ENCODE peak calls at places on chromosomes 6 and 20, in six cellular contexts. One of them, this sample, is unnamed.

GRCh38 chr6:164098857-164099534 is 684.5 kb downstream of the QKI start:
- DNase-seq in activated CD4-positive, alpha-beta T cell treated with anti-CD3 and anti-CD28 coated beads, Interleukin-2, amount 10 ng/mL, durations not matched to agents 7 days and 5 days: no peak
- DNase-seq in stimulated activated naive CD8-positive, alpha-beta T cell treated with anti-CD3 and anti-CD28 coated beads, Interleukin-15, amount 100 ng/mL, for 72 hours: no peak
- DNase-seq in T-helper 2 cell: no peak
- DNase-seq in ACHN: no peak
- DNase-seq in activated T-helper 1 cell treated with anti-CD3 and anti-CD28 coated beads, Interleukin-2, amount 50 U/mL, for 16 hours: no peak
- DNase-seq in this sample: peak

GRCh38 chr6:149636116-149636515 is 12.4 kb downstream of the KATNA1 start:
- DNase-seq in activated CD4-positive, alpha-beta T cell treated with anti-CD3 and anti-CD28 coated beads, Interleukin-2, amount 10 ng/mL, durations not matched to agents 7 days and 5 days: no peak
- DNase-seq in ACHN: peak
- DNase-seq in activated T-helper 1 cell treated with anti-CD3 and anti-CD28 coated beads, Interleukin-2, amount 50 U/mL, for 16 hours: no peak
- DNase-seq in T-helper 2 cell: no peak
- DNase-seq in stimulated activated naive CD8-positive, alpha-beta T cell treated with anti-CD3 and anti-CD28 coated beads, Interleukin-15, amount 100 ng/mL, for 72 hours: no peak
- DNase-seq in this sample: no peak

GRCh38 chr6:37068523-37069270 is 63.2 kb downstream of the FGD2 start:
- DNase-seq in T-helper 2 cell: no peak
- DNase-seq in activated T-helper 1 cell treated with anti-CD3 and anti-CD28 coated beads, Interleukin-2, amount 50 U/mL, for 16 hours: no peak
- DNase-seq in activated CD4-positive, alpha-beta T cell treated with anti-CD3 and anti-CD28 coated beads, Interleukin-2, amount 10 ng/mL, durations not matched to agents 7 days and 5 days: no peak
- DNase-seq in stimulated activated naive CD8-positive, alpha-beta T cell treated with anti-CD3 and anti-CD28 coated beads, Interleukin-15, amount 100 ng/mL, for 72 hours: no peak
- DNase-seq in ACHN: no peak
- DNase-seq in this sample: no peak

GRCh38 chr6:145548941-145549652 is 186.2 kb downstream of the EPM2A start:
- DNase-seq in activated T-helper 1 cell treated with anti-CD3 and anti-CD28 coated beads, Interleukin-2, amount 50 U/mL, for 16 hours: no peak
- DNase-seq in T-helper 2 cell: no peak
- DNase-seq in stimulated activated naive CD8-positive, alpha-beta T cell treated with anti-CD3 and anti-CD28 coated beads, Interleukin-15, amount 100 ng/mL, for 72 hours: no peak
- DNase-seq in ACHN: no peak
- DNase-seq in activated CD4-positive, alpha-beta T cell treated with anti-CD3 and anti-CD28 coated beads, Interleukin-2, amount 10 ng/mL, durations not matched to agents 7 days and 5 days: no peak
- DNase-seq in this sample: no peak

GRCh38 chr6:38686270-38687042 is 16.5 kb downstream of the GLO1 start:
- DNase-seq in ACHN: no peak
- DNase-seq in activated CD4-positive, alpha-beta T cell treated with anti-CD3 and anti-CD28 coated beads, Interleukin-2, amount 10 ng/mL, durations not matched to agents 7 days and 5 days: no peak
- DNase-seq in stimulated activated naive CD8-positive, alpha-beta T cell treated with anti-CD3 and anti-CD28 coated beads, Interleukin-15, amount 100 ng/mL, for 72 hours: no peak
- DNase-seq in activated T-helper 1 cell treated with anti-CD3 and anti-CD28 coated beads, Interleukin-2, amount 50 U/mL, for 16 hours: no peak
- DNase-seq in T-helper 2 cell: no peak
- DNase-seq in this sample: no peak

GRCh38 chr20:32188376-32189122 is 19.0 kb downstream of the PLAGL2 start:
- DNase-seq in ACHN: no peak
- DNase-seq in stimulated activated naive CD8-positive, alpha-beta T cell treated with anti-CD3 and anti-CD28 coated beads, Interleukin-15, amount 100 ng/mL, for 72 hours: no peak
- DNase-seq in activated T-helper 1 cell treated with anti-CD3 and anti-CD28 coated beads, Interleukin-2, amount 50 U/mL, for 16 hours: no peak
- DNase-seq in activated CD4-positive, alpha-beta T cell treated with anti-CD3 and anti-CD28 coated beads, Interleukin-2, amount 10 ng/mL, durations not matched to agents 7 days and 5 days: no peak
- DNase-seq in T-helper 2 cell: no peak
- DNase-seq in this sample: no peak

GRCh38 chr6:157490870-157491269 is 109.9 kb downstream of the ZDHHC14 start:
- DNase-seq in stimulated activated naive CD8-positive, alpha-beta T cell treated with anti-CD3 and anti-CD28 coated beads, Interleukin-15, amount 100 ng/mL, for 72 hours: no peak
- DNase-seq in activated CD4-positive, alpha-beta T cell treated with anti-CD3 and anti-CD28 coated beads, Interleukin-2, amount 10 ng/mL, durations not matched to agents 7 days and 5 days: no peak
- DNase-seq in ACHN: no peak
- DNase-seq in T-helper 2 cell: no peak
- DNase-seq in activated T-helper 1 cell treated with anti-CD3 and anti-CD28 coated beads, Interleukin-2, amount 50 U/mL, for 16 hours: no peak
- DNase-seq in this sample: no peak

GRCh38 chr6:44034391-44034861 is 92.8 kb downstream of the MRPL14 start:
- DNase-seq in T-helper 2 cell: no peak
- DNase-seq in ACHN: no peak
- DNase-seq in stimulated activated naive CD8-positive, alpha-beta T cell treated with anti-CD3 and anti-CD28 coated beads, Interleukin-15, amount 100 ng/mL, for 72 hours: no peak
- DNase-seq in activated CD4-positive, alpha-beta T cell treated with anti-CD3 and anti-CD28 coated beads, Interleukin-2, amount 10 ng/mL, durations not matched to agents 7 days and 5 days: no peak
- DNase-seq in activated T-helper 1 cell treated with anti-CD3 and anti-CD28 coated beads, Interleukin-2, amount 50 U/mL, for 16 hours: no peak
- DNase-seq in this sample: no peak

GRCh38 chr6:115540077-115540869 is 520.4 kb downstream of the FRK start:
- DNase-seq in T-helper 2 cell: no peak
- DNase-seq in activated CD4-positive, alpha-beta T cell treated with anti-CD3 and anti-CD28 coated beads, Interleukin-2, amount 10 ng/mL, durations not matched to agents 7 days and 5 days: no peak
- DNase-seq in stimulated activated naive CD8-positive, alpha-beta T cell treated with anti-CD3 and anti-CD28 coated beads, Interleukin-15, amount 100 ng/mL, for 72 hours: no peak
- DNase-seq in activated T-helper 1 cell treated with anti-CD3 and anti-CD28 coated beads, Interleukin-2, amount 50 U/mL, for 16 hours: no peak
- DNase-seq in ACHN: no peak
- DNase-seq in this sample: no peak

GRCh38 chr6:112481256-112481655 is 134.1 kb downstream of the RFPL4B start:
- DNase-seq in stimulated activated naive CD8-positive, alpha-beta T cell treated with anti-CD3 and anti-CD28 coated beads, Interleukin-15, amount 100 ng/mL, for 72 hours: no peak
- DNase-seq in activated CD4-positive, alpha-beta T cell treated with anti-CD3 and anti-CD28 coated beads, Interleukin-2, amount 10 ng/mL, durations not matched to agents 7 days and 5 days: no peak
- DNase-seq in ACHN: no peak
- DNase-seq in activated T-helper 1 cell treated with anti-CD3 and anti-CD28 coated beads, Interleukin-2, amount 50 U/mL, for 16 hours: no peak
- DNase-seq in T-helper 2 cell: no peak
- DNase-seq in this sample: no peak

GRCh38 chr20:57281900-57282299 is 15.5 kb upstream of the BMP7 start:
- DNase-seq in ACHN: no peak
- DNase-seq in activated CD4-positive, alpha-beta T cell treated with anti-CD3 and anti-CD28 coated beads, Interleukin-2, amount 10 ng/mL, durations not matched to agents 7 days and 5 days: no peak
- DNase-seq in stimulated activated naive CD8-positive, alpha-beta T cell treated with anti-CD3 and anti-CD28 coated beads, Interleukin-15, amount 100 ng/mL, for 72 hours: no peak
- DNase-seq in activated T-helper 1 cell treated with anti-CD3 and anti-CD28 coated beads, Interleukin-2, amount 50 U/mL, for 16 hours: no peak
- DNase-seq in T-helper 2 cell: no peak
- DNase-seq in this sample: no peak

GRCh38 chr6:43873806-43874714 is 104.0 kb downstream of the VEGFA start:
- DNase-seq in T-helper 2 cell: no peak
- DNase-seq in stimulated activated naive CD8-positive, alpha-beta T cell treated with anti-CD3 and anti-CD28 coated beads, Interleukin-15, amount 100 ng/mL, for 72 hours: no peak
- DNase-seq in ACHN: no peak
- DNase-seq in activated CD4-positive, alpha-beta T cell treated with anti-CD3 and anti-CD28 coated beads, Interleukin-2, amount 10 ng/mL, durations not matched to agents 7 days and 5 days: no peak
- DNase-seq in activated T-helper 1 cell treated with anti-CD3 and anti-CD28 coated beads, Interleukin-2, amount 50 U/mL, for 16 hours: no peak
- DNase-seq in this sample: no peak

GRCh38 chr6:37491161-37491829 is 8.4 kb downstream of the CCDC167 start:
- DNase-seq in stimulated activated naive CD8-positive, alpha-beta T cell treated with anti-CD3 and anti-CD28 coated beads, Interleukin-15, amount 100 ng/mL, for 72 hours: no peak
- DNase-seq in activated CD4-positive, alpha-beta T cell treated with anti-CD3 and anti-CD28 coated beads, Interleukin-2, amount 10 ng/mL, durations not matched to agents 7 days and 5 days: no peak
- DNase-seq in T-helper 2 cell: no peak
- DNase-seq in activated T-helper 1 cell treated with anti-CD3 and anti-CD28 coated beads, Interleukin-2, amount 50 U/mL, for 16 hours: no peak
- DNase-seq in ACHN: no peak
- DNase-seq in this sample: no peak

GRCh38 chr20:14334306-14334930 is 3.0 kb downstream of the FLRT3 start:
- DNase-seq in activated CD4-positive, alpha-beta T cell treated with anti-CD3 and anti-CD28 coated beads, Interleukin-2, amount 10 ng/mL, durations not matched to agents 7 days and 5 days: no peak
- DNase-seq in activated T-helper 1 cell treated with anti-CD3 and anti-CD28 coated beads, Interleukin-2, amount 50 U/mL, for 16 hours: no peak
- DNase-seq in ACHN: peak
- DNase-seq in stimulated activated naive CD8-positive, alpha-beta T cell treated with anti-CD3 and anti-CD28 coated beads, Interleukin-15, amount 100 ng/mL, for 72 hours: no peak
- DNase-seq in T-helper 2 cell: no peak
- DNase-seq in this sample: no peak

GRCh38 chr6:149139782-149140136 is 177.8 kb upstream of the TAB2 start:
- DNase-seq in stimulated activated naive CD8-positive, alpha-beta T cell treated with anti-CD3 and anti-CD28 coated beads, Interleukin-15, amount 100 ng/mL, for 72 hours: no peak
- DNase-seq in activated T-helper 1 cell treated with anti-CD3 and anti-CD28 coated beads, Interleukin-2, amount 50 U/mL, for 16 hours: no peak
- DNase-seq in activated CD4-positive, alpha-beta T cell treated with anti-CD3 and anti-CD28 coated beads, Interleukin-2, amount 10 ng/mL, durations not matched to agents 7 days and 5 days: no peak
- DNase-seq in T-helper 2 cell: no peak
- DNase-seq in ACHN: no peak
- DNase-seq in this sample: no peak

GRCh38 chr6:101986476-101986875 is 593.0 kb downstream of the GRIK2 start:
- DNase-seq in activated T-helper 1 cell treated with anti-CD3 and anti-CD28 coated beads, Interleukin-2, amount 50 U/mL, for 16 hours: no peak
- DNase-seq in stimulated activated naive CD8-positive, alpha-beta T cell treated with anti-CD3 and anti-CD28 coated beads, Interleukin-15, amount 100 ng/mL, for 72 hours: no peak
- DNase-seq in ACHN: no peak
- DNase-seq in T-helper 2 cell: no peak
- DNase-seq in activated CD4-positive, alpha-beta T cell treated with anti-CD3 and anti-CD28 coated beads, Interleukin-2, amount 10 ng/mL, durations not matched to agents 7 days and 5 days: no peak
- DNase-seq in this sample: no peak

GRCh38 chr6:1575213-1576041 is 34.3 kb upstream of the FOXC1 start:
- DNase-seq in stimulated activated naive CD8-positive, alpha-beta T cell treated with anti-CD3 and anti-CD28 coated beads, Interleukin-15, amount 100 ng/mL, for 72 hours: no peak
- DNase-seq in activated T-helper 1 cell treated with anti-CD3 and anti-CD28 coated beads, Interleukin-2, amount 50 U/mL, for 16 hours: no peak
- DNase-seq in activated CD4-positive, alpha-beta T cell treated with anti-CD3 and anti-CD28 coated beads, Interleukin-2, amount 10 ng/mL, durations not matched to agents 7 days and 5 days: no peak
- DNase-seq in T-helper 2 cell: no peak
- DNase-seq in ACHN: no peak
- DNase-seq in this sample: peak

GRCh38 chr6:157269261-157269794 is 54.0 kb downstream of the TMEM242 start:
- DNase-seq in stimulated activated naive CD8-positive, alpha-beta T cell treated with anti-CD3 and anti-CD28 coated beads, Interleukin-15, amount 100 ng/mL, for 72 hours: no peak
- DNase-seq in T-helper 2 cell: no peak
- DNase-seq in activated CD4-positive, alpha-beta T cell treated with anti-CD3 and anti-CD28 coated beads, Interleukin-2, amount 10 ng/mL, durations not matched to agents 7 days and 5 days: no peak
- DNase-seq in ACHN: no peak
- DNase-seq in activated T-helper 1 cell treated with anti-CD3 and anti-CD28 coated beads, Interleukin-2, amount 50 U/mL, for 16 hours: no peak
- DNase-seq in this sample: peak

GRCh38 chr6:167469655-167470054 is 144.8 kb downstream of the TTLL2 start:
- DNase-seq in ACHN: no peak
- DNase-seq in stimulated activated naive CD8-positive, alpha-beta T cell treated with anti-CD3 and anti-CD28 coated beads, Interleukin-15, amount 100 ng/mL, for 72 hours: no peak
- DNase-seq in activated CD4-positive, alpha-beta T cell treated with anti-CD3 and anti-CD28 coated beads, Interleukin-2, amount 10 ng/mL, durations not matched to agents 7 days and 5 days: no peak
- DNase-seq in T-helper 2 cell: no peak
- DNase-seq in activated T-helper 1 cell treated with anti-CD3 and anti-CD28 coated beads, Interleukin-2, amount 50 U/mL, for 16 hours: no peak
- DNase-seq in this sample: peak

GRCh38 chr20:40511478-40511877 is 177.6 kb downstream of the MAFB start:
- DNase-seq in activated CD4-positive, alpha-beta T cell treated with anti-CD3 and anti-CD28 coated beads, Interleukin-2, amount 10 ng/mL, durations not matched to agents 7 days and 5 days: no peak
- DNase-seq in activated T-helper 1 cell treated with anti-CD3 and anti-CD28 coated beads, Interleukin-2, amount 50 U/mL, for 16 hours: no peak
- DNase-seq in stimulated activated naive CD8-positive, alpha-beta T cell treated with anti-CD3 and anti-CD28 coated beads, Interleukin-15, amount 100 ng/mL, for 72 hours: no peak
- DNase-seq in ACHN: no peak
- DNase-seq in T-helper 2 cell: no peak
- DNase-seq in this sample: peak

GRCh38 chr20:2303693-2304092 is 7.9 kb downstream of the TGM3 start:
- DNase-seq in T-helper 2 cell: no peak
- DNase-seq in stimulated activated naive CD8-positive, alpha-beta T cell treated with anti-CD3 and anti-CD28 coated beads, Interleukin-15, amount 100 ng/mL, for 72 hours: no peak
- DNase-seq in ACHN: no peak
- DNase-seq in activated CD4-positive, alpha-beta T cell treated with anti-CD3 and anti-CD28 coated beads, Interleukin-2, amount 10 ng/mL, durations not matched to agents 7 days and 5 days: no peak
- DNase-seq in activated T-helper 1 cell treated with anti-CD3 and anti-CD28 coated beads, Interleukin-2, amount 50 U/mL, for 16 hours: no peak
- DNase-seq in this sample: no peak

GRCh38 chr6:73854998-73855718 is 159.2 kb downstream of the CD109 start:
- DNase-seq in activated CD4-positive, alpha-beta T cell treated with anti-CD3 and anti-CD28 coated beads, Interleukin-2, amount 10 ng/mL, durations not matched to agents 7 days and 5 days: peak
- DNase-seq in T-helper 2 cell: no peak
- DNase-seq in ACHN: peak
- DNase-seq in activated T-helper 1 cell treated with anti-CD3 and anti-CD28 coated beads, Interleukin-2, amount 50 U/mL, for 16 hours: no peak
- DNase-seq in stimulated activated naive CD8-positive, alpha-beta T cell treated with anti-CD3 and anti-CD28 coated beads, Interleukin-15, amount 100 ng/mL, for 72 hours: peak
- DNase-seq in this sample: no peak

GRCh38 chr6:140460267-140460666 is 1085.8 kb upstream of the CITED2 start:
- DNase-seq in activated CD4-positive, alpha-beta T cell treated with anti-CD3 and anti-CD28 coated beads, Interleukin-2, amount 10 ng/mL, durations not matched to agents 7 days and 5 days: no peak
- DNase-seq in T-helper 2 cell: no peak
- DNase-seq in stimulated activated naive CD8-positive, alpha-beta T cell treated with anti-CD3 and anti-CD28 coated beads, Interleukin-15, amount 100 ng/mL, for 72 hours: no peak
- DNase-seq in ACHN: no peak
- DNase-seq in activated T-helper 1 cell treated with anti-CD3 and anti-CD28 coated beads, Interleukin-2, amount 50 U/mL, for 16 hours: no peak
- DNase-seq in this sample: no peak

GRCh38 chr20:7272512-7272911 is 505.0 kb downstream of the BMP2 start:
- DNase-seq in ACHN: peak
- DNase-seq in activated CD4-positive, alpha-beta T cell treated with anti-CD3 and anti-CD28 coated beads, Interleukin-2, amount 10 ng/mL, durations not matched to agents 7 days and 5 days: no peak
- DNase-seq in activated T-helper 1 cell treated with anti-CD3 and anti-CD28 coated beads, Interleukin-2, amount 50 U/mL, for 16 hours: no peak
- DNase-seq in stimulated activated naive CD8-positive, alpha-beta T cell treated with anti-CD3 and anti-CD28 coated beads, Interleukin-15, amount 100 ng/mL, for 72 hours: no peak
- DNase-seq in T-helper 2 cell: no peak
- DNase-seq in this sample: no peak

GRCh38 chr6:51266569-51266968 is 447.9 kb downstream of the TFAP2B start:
- DNase-seq in stimulated activated naive CD8-positive, alpha-beta T cell treated with anti-CD3 and anti-CD28 coated beads, Interleukin-15, amount 100 ng/mL, for 72 hours: no peak
- DNase-seq in T-helper 2 cell: no peak
- DNase-seq in activated T-helper 1 cell treated with anti-CD3 and anti-CD28 coated beads, Interleukin-2, amount 50 U/mL, for 16 hours: no peak
- DNase-seq in activated CD4-positive, alpha-beta T cell treated with anti-CD3 and anti-CD28 coated beads, Interleukin-2, amount 10 ng/mL, durations not matched to agents 7 days and 5 days: no peak
- DNase-seq in ACHN: no peak
- DNase-seq in this sample: no peak

GRCh38 chr6:155252581-155252980 is 11.2 kb upstream of the CLDN20 start:
- DNase-seq in activated CD4-positive, alpha-beta T cell treated with anti-CD3 and anti-CD28 coated beads, Interleukin-2, amount 10 ng/mL, durations not matched to agents 7 days and 5 days: no peak
- DNase-seq in stimulated activated naive CD8-positive, alpha-beta T cell treated with anti-CD3 and anti-CD28 coated beads, Interleukin-15, amount 100 ng/mL, for 72 hours: no peak
- DNase-seq in T-helper 2 cell: no peak
- DNase-seq in ACHN: no peak
- DNase-seq in activated T-helper 1 cell treated with anti-CD3 and anti-CD28 coated beads, Interleukin-2, amount 50 U/mL, for 16 hours: no peak
- DNase-seq in this sample: no peak

GRCh38 chr6:7246401-7247178 is 66.4 kb downstream of the SSR1 start:
- DNase-seq in stimulated activated naive CD8-positive, alpha-beta T cell treated with anti-CD3 and anti-CD28 coated beads, Interleukin-15, amount 100 ng/mL, for 72 hours: no peak
- DNase-seq in ACHN: no peak
- DNase-seq in T-helper 2 cell: no peak
- DNase-seq in activated CD4-positive, alpha-beta T cell treated with anti-CD3 and anti-CD28 coated beads, Interleukin-2, amount 10 ng/mL, durations not matched to agents 7 days and 5 days: no peak
- DNase-seq in activated T-helper 1 cell treated with anti-CD3 and anti-CD28 coated beads, Interleukin-2, amount 50 U/mL, for 16 hours: no peak
- DNase-seq in this sample: peak

GRCh38 chr20:11993886-11994466 is 76.3 kb downstream of the BTBD3 start:
- DNase-seq in ACHN: no peak
- DNase-seq in activated CD4-positive, alpha-beta T cell treated with anti-CD3 and anti-CD28 coated beads, Interleukin-2, amount 10 ng/mL, durations not matched to agents 7 days and 5 days: no peak
- DNase-seq in T-helper 2 cell: no peak
- DNase-seq in activated T-helper 1 cell treated with anti-CD3 and anti-CD28 coated beads, Interleukin-2, amount 50 U/mL, for 16 hours: no peak
- DNase-seq in stimulated activated naive CD8-positive, alpha-beta T cell treated with anti-CD3 and anti-CD28 coated beads, Interleukin-15, amount 100 ng/mL, for 72 hours: no peak
- DNase-seq in this sample: no peak